ENCODE peak calls at places on chromosomes 3 and 15, in four cellular contexts. S is lower lobe of right lung; X is activated T-helper 1 cell treated with anti-CD3 and anti-CD28 coated beads, Interleukin-2, amount 50 U/mL, for 16 hours; R is OCI-M1. Z is an unnamed sample.

GRCh38 chr3:158330820-158331219 is 220.9 kb downstream of the RSRC1 start:
- DNase-seq in S (no peak), R (no peak), X (no peak), Z (no peak)

GRCh38 chr3:7728566-7729519 is 772.8 kb upstream of the LMCD1 start:
- DNase-seq in S (no peak), X (no peak), R (no peak), Z (no peak)

GRCh38 chr3:49351521-49352011 is 6.6 kb downstream of the GPX1 start:
- DNase-seq in S (no peak), R (peak), X (no peak), Z (no peak)

GRCh38 chr3:50627407-50628051 is 10.6 kb downstream of the MAPKAPK3 start:
- DNase-seq in X (no peak), R (peak), S (peak), Z (no peak)

GRCh38 chr3:143795849-143796248 is 52.4 kb downstream of the SLC9A9 start:
- DNase-seq in R (no peak), X (no peak), S (no peak), Z (no peak)

GRCh38 chr3:86104154-86104553 is 886.8 kb downstream of the VGLL3 start:
- DNase-seq in S (no peak), X (no peak), R (no peak), Z (no peak)

GRCh38 chr3:139675327-139675726 is 2.4 kb downstream of the NMNAT3 start:
- DNase-seq in R (peak), X (no peak), S (no peak), Z (no peak)

GRCh38 chr15:28191832-28192231 is 92.7 kb upstream of the OCA2 start:
- DNase-seq in R (no peak), X (no peak), S (peak), Z (no peak)

GRCh38 chr15:81279621-81280051 is 44.3 kb downstream of the STARD5 start:
- DNase-seq in R (no peak), X (no peak), S (no peak), Z (no peak)

GRCh38 chr15:59138243-59138642 is 33.3 kb downstream of the CCNB2 start:
- DNase-seq in R (peak), X (peak), S (peak), Z (peak)

GRCh38 chr3:144963810-144964209 is 992.2 kb downstream of the DIPK2A start:
- DNase-seq in R (no peak), X (no peak), S (no peak), Z (no peak)

GRCh38 chr3:168419091-168419490 is 323.4 kb upstream of the GOLIM4 start:
- DNase-seq in X (no peak), S (no peak), R (no peak), Z (no peak)

GRCh38 chr3:18016366-18016765 is 273.9 kb upstream of the TBC1D5 start:
- DNase-seq in X (no peak), R (no peak), S (no peak), Z (no peak)

GRCh38 chr15:39587910-39588530 is 7.1 kb downstream of the THBS1 start:
- DNase-seq in X (no peak), S (no peak), R (no peak), Z (no peak)

GRCh38 chr3:186785517-186786018 is 2.2 kb downstream of the EIF4A2 start:
- DNase-seq in X (no peak), R (no peak), S (no peak), Z (no peak)

Z was measured in activated T-helper 2 cell treated with anti-CD3 and anti-CD28 coated beads, Interferon-gamma antibody, Interleukin-2, Interleukin-4, amounts not matched to agents 10 μg/mL and 5 μg/mL and 100 μg/mL, durations not matched to agents 14 hours and 24 hours and 36 hours.